ENCODE peak calls at places on chromosomes 1 and 21, in eight cellular contexts. H is IMR-90, N is right lobe of liver, O is bronchial epithelial cell, L is astrocyte, D is AG10803, S is GM06990, V is fibroblast of mammary gland. E is an unnamed sample.

GRCh38 chr1:223228931-223229528 is 86.0 kb upstream of the TLR5 start:
- DNase-seq in H (no peak), N (peak), O (no peak), L (peak), D (no peak), S (no peak), V (no peak), E (no peak)

GRCh38 chr1:227944931-227945890 is 2.5 kb downstream of the WNT9A start:
- DNase-seq in H (no peak), N (peak), O (no peak), L (no peak), D (no peak), S (no peak), V (no peak), E (no peak)

GRCh38 chr1:22607154-22607553 is 29.3 kb upstream of the C1QA start:
- DNase-seq in H (no peak), N (no peak), O (no peak), L (no peak), D (no peak), S (no peak), V (no peak), E (no peak)

GRCh38 chr1:76494807-76495206 is 372.5 kb upstream of the ST6GALNAC5 start:
- DNase-seq in H (peak), N (no peak), O (no peak), L (no peak), D (no peak), S (peak), V (peak), E (peak)

GRCh38 chr21:26945916-26946315 is 21.0 kb downstream of the ADAMTS5 start:
- DNase-seq in H (no peak), N (no peak), O (no peak), L (no peak), D (peak), S (no peak), V (peak), E (no peak)

GRCh38 chr1:162040657-162041056 is 17.0 kb upstream of the OLFML2B start:
- DNase-seq in H (peak), N (no peak), O (peak), L (no peak), D (peak), S (no peak), V (peak), E (peak)

GRCh38 chr1:186950547-186950946 is 121.8 kb downstream of the PLA2G4A start:
- DNase-seq in H (peak), N (no peak), O (peak), L (peak), D (no peak), S (no peak), V (peak), E (peak)

GRCh38 chr1:230215049-230215448 is 148.0 kb downstream of the GALNT2 start:
- DNase-seq in H (peak), N (no peak), O (no peak), L (peak), D (peak), S (no peak), V (peak), E (peak)

GRCh38 chr1:238115852-238116251 is 225.1 kb upstream of the ZP4 start:
- DNase-seq in H (no peak), N (no peak), O (no peak), L (no peak), D (no peak), S (no peak), V (no peak), E (no peak)

GRCh38 chr1:53060580-53060979 is 1.4 kb upstream of the PODN start:
- DNase-seq in H (peak), N (no peak), O (no peak), L (peak), D (peak), S (no peak), V (peak), E (peak)

GRCh38 chr1:67942269-67942668 is 108.2 kb downstream of the DIRAS3 start:
- DNase-seq in H (peak), N (no peak), O (no peak), L (no peak), D (peak), S (no peak), V (no peak), E (peak)

GRCh38 chr1:6241107-6241886 is 2.7 kb upstream of the HES3 start:
- DNase-seq in H (no peak), N (no peak), O (no peak), L (no peak), D (no peak), S (no peak), V (no peak), E (no peak)

DNA sequence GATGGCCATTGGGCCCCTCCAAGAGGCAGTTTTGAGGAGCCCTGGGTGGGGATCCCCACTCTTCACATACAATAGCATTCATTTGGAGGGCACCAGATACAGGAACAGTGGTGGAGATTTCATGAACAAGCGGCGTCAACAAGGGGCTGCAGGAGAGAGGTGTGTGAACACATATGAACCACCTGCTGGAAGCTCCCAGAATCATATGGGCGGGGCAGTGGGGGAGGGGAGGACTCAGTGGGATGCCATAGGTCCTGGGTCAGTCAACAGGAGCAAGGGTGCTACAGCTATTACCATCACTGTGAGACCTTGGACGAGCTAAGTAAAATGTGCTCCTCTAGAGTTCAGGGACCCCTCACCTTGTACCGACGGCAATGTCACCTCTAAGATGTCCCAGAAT is 100.4 kb upstream of the IRF2BP2 start:
- DNase-seq in H (no peak), N (no peak), O (no peak), L (no peak), D (no peak), S (no peak), V (no peak), E (no peak)
- H3K4me3 ChIP-seq in H (no peak), N (no peak), O (no peak), L (no peak), D (no peak), S (no peak), V (no peak), E (no peak)

GRCh38 chr1:2310332-2311183 is 80.8 kb downstream of the MORN1 start:
- DNase-seq in H (no peak), N (no peak), O (no peak), L (no peak), D (no peak), S (no peak), V (no peak), E (no peak)

GRCh38 chr1:2313651-2314296 is 77.6 kb downstream of the MORN1 start:
- DNase-seq in H (no peak), N (no peak), O (no peak), L (no peak), D (no peak), S (no peak), V (no peak), E (no peak)

GRCh38 chr1:2312589-2313301 is 78.6 kb downstream of the MORN1 start:
- DNase-seq in H (no peak), N (peak), O (no peak), L (no peak), D (no peak), S (no peak), V (no peak), E (no peak)

GRCh38 chr1:2312196-2312588 is 79.2 kb downstream of the MORN1 start:
- DNase-seq in H (no peak), N (no peak), O (no peak), L (no peak), D (no peak), S (no peak), V (no peak), E (no peak)

GRCh38 chr1:2311184-2312032 is 79.9 kb downstream of the MORN1 start:
- DNase-seq in H (peak), N (no peak), O (peak), L (peak), D (peak), S (peak), V (peak), E (peak)
- TF ChIP-seq CTCF in H (peak), N (peak), O (peak), L (no peak), D (peak), S (peak), V (peak), E (peak)

GRCh38 chr21:16742116-16742515 is 770.7 kb upstream of the CXADR start:
- DNase-seq in H (no peak), N (no peak), O (no peak), L (peak), D (no peak), S (no peak), V (no peak), E (peak)
- H3K4me3 ChIP-seq in H (no peak), N (no peak), O (no peak), L (no peak), D (no peak), S (no peak), V (no peak), E (no peak)

GRCh38 chr1:156885314-156885713 is 8.2 kb upstream of the PEAR1 start:
- DNase-seq in H (no peak), N (no peak), O (no peak), L (no peak), D (peak), S (no peak), V (no peak), E (no peak)
- TF ChIP-seq CTCF in H (no peak), N (no peak), O (no peak), L (no peak), D (no peak), S (no peak), V (no peak), E (no peak)

GRCh38 chr1:170076199-170076598 is 1.7 kb upstream of the KIFAP3 start:
- DNase-seq in H (no peak), N (no peak), O (no peak), L (no peak), D (no peak), S (no peak), V (no peak), E (no peak)
- H3K4me3 ChIP-seq in H (no peak), N (no peak), O (no peak), L (no peak), D (no peak), S (no peak), V (no peak), E (no peak)

E was measured in cardiac fibroblast.